ENCODE peak calls at places on chromosomes 4 and X, in four cellular contexts. D is keratinocyte, Z is IMR-90, V is PC-9. S is an unnamed sample.

GRCh38 chrX:128816919-128817318 is 706.4 kb downstream of the SMARCA1 start:
- DNase-seq in D (no peak), Z (no peak), V (no peak), S (peak)

GRCh38 chr4:89283226-89283974 is 24.2 kb downstream of the GPRIN3 start:
- DNase-seq in D (no peak), Z (no peak), V (no peak), S (peak)

GRCh38 chrX:97527725-97528124 is 644.0 kb downstream of the RPA4 start:
- DNase-seq in D (no peak), Z (no peak), V (no peak), S (no peak)

GRCh38 chrX:4315891-4316290 is 602.4 kb upstream of the PRKX start:
- DNase-seq in D (no peak), Z (no peak), V (peak), S (no peak)

GRCh38 chr4:1310031-1310795 is 20.5 kb downstream of the MAEA start:
- DNase-seq in D (no peak), Z (peak), V (no peak), S (no peak)

GRCh38 chr4:14856927-14857220 is 145.4 kb upstream of the CPEB2 start:
- DNase-seq in D (no peak), Z (no peak), V (no peak), S (no peak)

GRCh38 chr4:3307060-3307459 is 14.2 kb downstream of the RGS12 start:
- DNase-seq in D (no peak), Z (no peak), V (no peak), S (no peak)

GRCh38 chrX:51742586-51742985 is 656 bp upstream of the GSPT2 start:
- DNase-seq in D (no peak), Z (no peak), V (no peak), S (no peak)

GRCh38 chr4:142315999-142316398 is 530.1 kb downstream of the INPP4B start:
- DNase-seq in D (no peak), Z (no peak), V (no peak), S (no peak)

GRCh38 chr4:10353110-10353509 is 104.1 kb downstream of the ZNF518B start:
- DNase-seq in D (no peak), Z (no peak), V (no peak), S (no peak)

GRCh38 chr4:4284827-4285618 is 4.9 kb downstream of the LYAR start:
- DNase-seq in D (no peak), Z (no peak), V (peak), S (peak)

GRCh38 chrX:101931104-101931493 is 728 bp downstream of the ZMAT1 start:
- DNase-seq in D (no peak), Z (no peak), V (no peak), S (no peak)

GRCh38 chr4:114980932-114981693 is 132.3 kb downstream of the NDST4 start:
- DNase-seq in D (no peak), Z (no peak), V (no peak), S (no peak)

GRCh38 chr4:28350485-28350884 is 1489.8 kb downstream of the STIM2 start:
- DNase-seq in D (no peak), Z (peak), V (no peak), S (no peak)

GRCh38 chrX:2793752-2794151 is 35.0 kb upstream of the GYG2 start:
- DNase-seq in D (no peak), Z (no peak), V (no peak), S (no peak)

GRCh38 chr4:154614306-154614705 is 1.9 kb upstream of the FGG start:
- DNase-seq in D (no peak), Z (no peak), V (no peak), S (no peak)

GRCh38 chr4:80463509-80463908 is 128.0 kb downstream of the CFAP299 start:
- DNase-seq in D (no peak), Z (no peak), V (no peak), S (no peak)

GRCh38 chr4:80459918-80460473 is 124.5 kb downstream of the CFAP299 start:
- DNase-seq in D (no peak), Z (no peak), V (no peak), S (no peak)

GRCh38 chr4:80465238-80465637 is 129.7 kb downstream of the CFAP299 start:
- DNase-seq in D (no peak), Z (peak), V (peak), S (no peak)

GRCh38 chr4:80461412-80461811 is 125.9 kb downstream of the CFAP299 start:
- DNase-seq in D (peak), Z (no peak), V (no peak), S (no peak)

DNA sequence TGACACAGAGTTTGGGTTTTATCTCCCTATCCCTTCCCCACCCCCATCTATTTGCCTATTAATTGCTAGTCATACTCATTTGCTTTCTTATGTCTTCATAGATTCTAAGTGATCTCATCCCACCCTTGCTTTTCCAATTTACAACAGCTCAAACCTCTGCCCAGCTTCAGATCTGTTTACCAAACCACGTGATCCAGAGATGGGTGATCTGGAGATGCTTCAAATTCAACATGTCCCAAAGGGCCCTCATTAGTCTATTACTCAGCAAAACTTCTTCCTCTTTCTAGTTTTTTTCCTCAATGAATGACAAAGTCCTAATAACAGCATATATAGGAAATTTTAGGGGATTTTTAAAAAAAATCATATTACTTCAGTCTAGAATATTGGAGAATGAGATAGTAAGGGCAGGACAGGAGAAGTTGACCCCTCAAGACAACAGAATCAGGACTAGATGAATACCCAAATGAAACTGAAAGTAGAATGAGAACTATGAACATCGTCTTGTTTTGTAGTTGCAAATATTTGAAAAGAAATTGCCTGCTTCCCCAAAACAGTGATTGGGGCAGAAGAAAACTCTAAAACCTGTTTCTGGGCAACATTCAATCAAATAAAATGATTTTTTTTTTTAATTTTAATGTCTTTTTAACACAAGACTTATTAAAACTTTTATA is 127.1 kb downstream of the CFAP299 start:
- DNase-seq in D (no peak), Z (no peak), V (no peak), S (no peak)
- H3K4me2 ChIP-seq in D (peak), Z (peak), V (no peak), S (no peak)

DNA sequence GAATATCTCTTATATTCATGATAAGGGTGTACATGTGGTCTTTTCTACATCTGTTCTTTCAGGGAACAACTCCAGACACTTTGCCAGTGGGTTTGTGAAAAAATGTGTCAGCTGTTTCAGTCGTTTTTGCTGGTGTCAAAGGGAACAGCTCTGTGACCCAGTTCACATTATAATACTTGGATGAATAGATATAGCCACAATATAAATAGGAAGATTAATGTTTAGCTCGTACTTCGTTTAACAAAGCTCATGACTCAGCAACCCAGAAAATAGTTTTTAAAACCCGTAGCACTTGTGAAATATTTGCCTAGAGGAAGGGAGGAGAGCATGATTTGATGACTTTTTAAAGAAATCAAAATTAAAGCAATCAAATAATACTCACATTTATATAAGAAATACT is 7.9 kb downstream of the LIAS start:
- DNase-seq in D (no peak), Z (peak), V (no peak), S (no peak)
- H3K4me3 ChIP-seq in D (no peak), Z (no peak), V (no peak), S (no peak)

GRCh38 chrX:12497832-12498591 is 293.2 kb upstream of the PRPS2 start:
- DNase-seq in D (no peak), Z (no peak), V (no peak), S (peak)
- TF ChIP-seq CTCF in D (peak), Z (no peak), V (peak), S (peak)

DNA sequence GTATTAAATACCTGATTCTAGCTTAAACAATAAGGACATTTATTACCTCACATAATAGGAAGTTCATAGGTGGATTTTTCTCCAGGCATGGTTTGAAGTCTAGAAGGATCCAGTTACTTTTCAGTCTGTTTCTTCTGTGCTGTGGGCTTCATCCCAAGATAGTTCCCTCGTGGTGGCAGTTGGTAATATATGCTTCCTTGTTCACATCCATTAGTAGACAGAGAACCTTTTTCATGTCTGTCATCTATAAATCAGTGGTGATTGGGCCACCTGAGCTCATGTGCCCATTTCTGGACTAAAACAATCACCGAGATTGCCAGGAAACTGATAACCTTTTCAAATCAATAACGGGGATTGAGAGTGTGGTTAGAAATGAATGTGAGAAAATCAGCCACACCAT is 97.7 kb downstream of the KDM6A start:
- DNase-seq in D (no peak), Z (no peak), V (no peak), S (no peak)
- H3K4me2 ChIP-seq in D (no peak), Z (no peak), V (no peak), S (peak)

DNA sequence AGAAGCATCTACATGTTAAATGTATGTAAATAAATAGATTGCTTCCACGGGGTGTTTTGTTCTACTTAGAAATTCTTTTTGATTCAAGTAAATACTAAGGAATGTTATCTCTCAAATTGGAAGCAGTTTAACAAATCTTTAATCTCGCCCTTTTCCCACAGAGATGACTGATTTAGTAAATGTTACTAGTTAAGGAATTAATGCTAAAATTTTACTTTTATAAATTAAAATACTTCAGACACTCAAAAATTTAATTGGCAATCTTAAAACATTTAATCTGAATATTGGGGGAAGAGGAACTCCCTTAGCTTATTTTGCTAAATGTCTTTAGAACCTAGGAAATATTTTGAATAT is 12.1 kb downstream of the LARP7 start:
- DNase-seq in D (no peak), Z (no peak), V (no peak), S (no peak)
- H3K4me3 ChIP-seq in D (no peak), Z (no peak), V (no peak), S (no peak)

GRCh38 chr4:147839200-147839599 is 107.3 kb downstream of the ARHGAP10 start:
- DNase-seq in D (no peak), Z (no peak), V (no peak), S (no peak)

GRCh38 chr4:147839651-147840050 is 107.8 kb downstream of the ARHGAP10 start:
- DNase-seq in D (no peak), Z (no peak), V (no peak), S (no peak)

GRCh38 chr4:147837854-147838253 is 106.0 kb downstream of the ARHGAP10 start:
- DNase-seq in D (no peak), Z (no peak), V (no peak), S (no peak)

GRCh38 chr4:147836807-147837206 is 104.9 kb downstream of the ARHGAP10 start:
- DNase-seq in D (no peak), Z (no peak), V (no peak), S (no peak)

DNA sequence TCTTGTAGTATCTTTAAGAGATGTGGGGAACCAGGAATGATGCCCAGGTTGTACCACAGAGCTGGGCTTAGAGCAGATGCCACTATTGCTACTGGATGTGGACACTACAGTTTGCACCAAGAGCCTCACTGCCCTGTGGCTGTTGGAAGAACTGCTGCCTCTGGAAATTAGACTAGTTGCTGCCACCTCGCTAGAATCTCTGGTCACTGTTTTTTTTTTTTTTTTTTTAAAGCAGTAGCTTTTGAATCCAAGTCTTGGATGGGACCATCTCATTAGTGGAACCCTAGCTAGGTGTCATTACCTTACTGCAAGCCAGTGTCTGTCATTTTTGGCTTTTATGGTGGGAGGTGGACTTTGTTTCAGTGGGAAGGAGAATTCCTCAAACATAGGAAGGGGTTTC is 105.5 kb downstream of the ARHGAP10 start:
- DNase-seq in D (no peak), Z (no peak), V (no peak), S (no peak)
- TF ChIP-seq CTCF in D (no peak), Z (no peak), V (no peak), S (no peak)

GRCh38 chrX:45669715-45670360 is 469.2 kb upstream of the DIPK2B start:
- DNase-seq in D (no peak), Z (peak), V (no peak), S (no peak)
- H3K4me2 ChIP-seq in D (no peak), Z (peak), V (no peak), S (no peak)

DNA sequence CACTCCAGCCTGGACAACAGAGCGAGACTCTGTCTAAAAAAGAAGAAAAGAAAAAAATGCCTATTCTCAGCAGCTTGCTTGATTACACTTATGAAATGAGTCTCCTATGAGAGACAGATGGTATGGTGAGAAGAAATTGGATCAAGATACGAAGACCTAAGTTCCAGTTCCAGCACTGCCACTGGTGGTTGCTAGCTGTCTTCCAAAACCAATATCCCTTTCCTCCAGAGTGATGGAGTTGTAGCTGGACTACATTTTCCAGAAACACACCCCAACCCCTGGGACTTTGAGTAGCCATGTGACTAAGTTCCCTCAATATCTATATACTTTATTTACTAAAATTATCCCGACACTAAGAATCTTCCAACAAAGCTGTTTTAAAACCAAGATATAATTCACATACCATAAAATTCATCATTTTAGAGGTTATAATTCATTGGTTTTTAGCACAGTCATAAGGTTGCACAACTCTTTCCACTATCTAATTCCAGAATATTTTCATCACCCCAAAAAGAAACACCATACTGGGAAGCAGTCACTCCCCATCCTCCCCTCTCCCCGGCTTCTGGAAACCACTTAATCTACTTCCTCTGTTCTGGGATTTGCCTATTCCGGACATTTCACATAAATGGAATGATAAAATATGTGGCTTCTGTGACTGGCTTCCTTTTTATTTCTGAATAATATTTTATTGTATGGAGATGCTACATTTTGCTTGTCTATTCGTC is 118.0 kb downstream of the MANBA start:
- DNase-seq in D (no peak), Z (peak), V (no peak), S (no peak)
- H3K4me3 ChIP-seq in D (no peak), Z (no peak), V (no peak), S (no peak)

GRCh38 chr4:30721353-30722091 is 1.4 kb downstream of the PCDH7 start:
- DNase-seq in D (no peak), Z (peak), V (peak), S (peak)
- TF ChIP-seq CTCF in D (peak), Z (peak), V (peak), S (peak)

S was measured in hepatocyte.